ENCODE peak calls at places on chromosomes 16 and 17, in five cellular contexts. O is heart right ventricle, K is NCI-H1105 treated with DMSO at 0.1 percent for 48 hours, U is GM20000, V is posterior cingulate gyrus. Y is an unnamed sample.

GRCh38 chr16:56190903-56191806 is at the start of gene GNAO1:
- DNase-seq in U (peak), K (peak), O (peak), V (peak), Y (peak)

GRCh38 chr16:11570258-11570657 is 16.5 kb downstream of the LITAF start:
- DNase-seq in K (no peak), U (no peak), O (no peak), V (no peak), Y (no peak)

GRCh38 chr17:260031-260791 is 78.8 kb upstream of the DOC2B start:
- DNase-seq in O (no peak), V (peak), K (no peak), U (no peak), Y (peak)

GRCh38 chr16:3094289-3095027 is 4.6 kb downstream of the ZSCAN10 start:
- DNase-seq in U (peak), O (no peak), V (peak), K (no peak), Y (no peak)

GRCh38 chr16:71883193-71883848 is 661 bp downstream of the ZNF821 start:
- DNase-seq in V (peak), O (no peak), K (peak), U (peak), Y (no peak)

GRCh38 chr16:11257131-11257938 is 1.3 kb upstream of the SOCS1 start:
- DNase-seq in O (peak), V (peak), K (peak), U (peak), Y (peak)

GRCh38 chr16:86663691-86664517 is 85.6 kb downstream of the FOXL1 start:
- DNase-seq in U (no peak), K (no peak), V (no peak), O (no peak), Y (no peak)

GRCh38 chr17:32567511-32567910 is 80.7 kb downstream of the CDK5R1 start:
- DNase-seq in U (no peak), V (no peak), O (no peak), K (no peak), Y (no peak)

GRCh38 chr16:24478401-24478800 is 61.0 kb upstream of the RBBP6 start:
- DNase-seq in K (no peak), O (no peak), U (no peak), V (no peak), Y (no peak)

GRCh38 chr17:42227849-42228696 is 33.8 kb upstream of the GHDC start:
- DNase-seq in V (no peak), O (no peak), U (no peak), K (no peak), Y (no peak)

GRCh38 chr17:81340606-81341346 is 45.7 kb upstream of the SLC38A10 start:
- DNase-seq in O (no peak), U (no peak), K (no peak), V (no peak), Y (no peak)

GRCh38 chr17:78868391-78868790 is 27.8 kb upstream of the USP36 start:
- DNase-seq in V (no peak), O (no peak), U (no peak), K (no peak), Y (no peak)

Y was measured in cardiac septum.